ENCODE peak calls at places on chromosome 9, in six cellular contexts. One of them, this sample, is unnamed.

GRCh38 chr9:93138171-93138764 is 4.2 kb upstream of the NINJ1 start:
- DNase-seq in mesothelial cell of epicardium: no peak
- DNase-seq in cardiac muscle cell: no peak
- DNase-seq in thoracic aorta: no peak
- DNase-seq in MCF 10A: no peak
- DNase-seq in BE2C: no peak
- DNase-seq in this sample: no peak

GRCh38 chr9:125346351-125346750 is 84.7 kb downstream of the GAPVD1 start:
- DNase-seq in BE2C: no peak
- DNase-seq in cardiac muscle cell: no peak
- DNase-seq in thoracic aorta: no peak
- DNase-seq in MCF 10A: no peak
- DNase-seq in mesothelial cell of epicardium: no peak
- DNase-seq in this sample: no peak

GRCh38 chr9:124297553-124297905 is 39.8 kb downstream of the NEK6 start:
- DNase-seq in thoracic aorta: no peak
- DNase-seq in mesothelial cell of epicardium: peak
- DNase-seq in cardiac muscle cell: no peak
- DNase-seq in BE2C: no peak
- DNase-seq in MCF 10A: peak
- DNase-seq in this sample: no peak

GRCh38 chr9:135098400-135099105 is 11.1 kb downstream of the OLFM1 start:
- DNase-seq in mesothelial cell of epicardium: peak
- DNase-seq in cardiac muscle cell: peak
- DNase-seq in thoracic aorta: no peak
- DNase-seq in MCF 10A: peak
- DNase-seq in BE2C: no peak
- DNase-seq in this sample: peak

GRCh38 chr9:91864372-91864771 is 85.7 kb downstream of the ROR2 start:
- DNase-seq in cardiac muscle cell: peak
- DNase-seq in thoracic aorta: no peak
- DNase-seq in MCF 10A: no peak
- DNase-seq in mesothelial cell of epicardium: no peak
- DNase-seq in BE2C: no peak
- DNase-seq in this sample: no peak

GRCh38 chr9:134294228-134295071 is 31.8 kb upstream of the RXRA start:
- DNase-seq in BE2C: peak
- DNase-seq in cardiac muscle cell: no peak
- DNase-seq in mesothelial cell of epicardium: no peak
- DNase-seq in MCF 10A: no peak
- DNase-seq in thoracic aorta: no peak
- DNase-seq in this sample: no peak

GRCh38 chr9:128723352-128723865 is 518 bp downstream of the ZDHHC12 start:
- DNase-seq in BE2C: no peak
- DNase-seq in MCF 10A: no peak
- DNase-seq in cardiac muscle cell: no peak
- DNase-seq in thoracic aorta: no peak
- DNase-seq in mesothelial cell of epicardium: no peak
- DNase-seq in this sample: no peak

GRCh38 chr9:114002986-114003740 is 74.9 kb downstream of the AMBP start:
- DNase-seq in thoracic aorta: no peak
- DNase-seq in MCF 10A: no peak
- DNase-seq in mesothelial cell of epicardium: peak
- DNase-seq in cardiac muscle cell: no peak
- DNase-seq in BE2C: no peak
- DNase-seq in this sample: no peak

GRCh38 chr9:133647148-133647547 is 11.0 kb downstream of the DBH start:
- DNase-seq in BE2C: no peak
- DNase-seq in thoracic aorta: no peak
- DNase-seq in MCF 10A: no peak
- DNase-seq in mesothelial cell of epicardium: no peak
- DNase-seq in cardiac muscle cell: no peak
- DNase-seq in this sample: no peak

GRCh38 chr9:123346026-123346425 is 10.0 kb upstream of the CRB2 start:
- DNase-seq in thoracic aorta: no peak
- DNase-seq in BE2C: peak
- DNase-seq in MCF 10A: no peak
- DNase-seq in cardiac muscle cell: no peak
- DNase-seq in mesothelial cell of epicardium: no peak
- DNase-seq in this sample: no peak

GRCh38 chr9:2016411-2017208 is 1.5 kb downstream of the SMARCA2 start:
- DNase-seq in MCF 10A: peak
- DNase-seq in thoracic aorta: peak
- DNase-seq in cardiac muscle cell: peak
- DNase-seq in BE2C: peak
- DNase-seq in mesothelial cell of epicardium: peak
- DNase-seq in this sample: peak
- TF ChIP-seq CTCF in MCF 10A: no peak
- TF ChIP-seq CTCF in thoracic aorta: no peak
- TF ChIP-seq CTCF in cardiac muscle cell: no peak
- TF ChIP-seq CTCF in BE2C: no peak
- TF ChIP-seq CTCF in mesothelial cell of epicardium: no peak
- TF ChIP-seq CTCF in this sample: no peak

GRCh38 chr9:31908158-31908890 is 476.1 kb upstream of the ACO1 start:
- DNase-seq in BE2C: no peak
- DNase-seq in MCF 10A: peak
- DNase-seq in cardiac muscle cell: no peak
- DNase-seq in thoracic aorta: no peak
- DNase-seq in mesothelial cell of epicardium: no peak
- DNase-seq in this sample: no peak
- TF ChIP-seq CTCF in BE2C: no peak
- TF ChIP-seq CTCF in MCF 10A: no peak
- TF ChIP-seq CTCF in cardiac muscle cell: no peak
- TF ChIP-seq CTCF in thoracic aorta: no peak
- TF ChIP-seq CTCF in mesothelial cell of epicardium: no peak
- TF ChIP-seq CTCF in this sample: no peak

GRCh38 chr9:104780796-104781395 is 17.0 kb downstream of the NIPSNAP3B start:
- DNase-seq in thoracic aorta: no peak
- DNase-seq in mesothelial cell of epicardium: no peak
- DNase-seq in cardiac muscle cell: no peak
- DNase-seq in BE2C: no peak
- DNase-seq in MCF 10A: peak
- DNase-seq in this sample: no peak
- TF ChIP-seq CTCF in thoracic aorta: no peak
- TF ChIP-seq CTCF in mesothelial cell of epicardium: no peak
- TF ChIP-seq CTCF in cardiac muscle cell: peak
- TF ChIP-seq CTCF in BE2C: peak
- TF ChIP-seq CTCF in MCF 10A: peak
- TF ChIP-seq CTCF in this sample: peak

DNA sequence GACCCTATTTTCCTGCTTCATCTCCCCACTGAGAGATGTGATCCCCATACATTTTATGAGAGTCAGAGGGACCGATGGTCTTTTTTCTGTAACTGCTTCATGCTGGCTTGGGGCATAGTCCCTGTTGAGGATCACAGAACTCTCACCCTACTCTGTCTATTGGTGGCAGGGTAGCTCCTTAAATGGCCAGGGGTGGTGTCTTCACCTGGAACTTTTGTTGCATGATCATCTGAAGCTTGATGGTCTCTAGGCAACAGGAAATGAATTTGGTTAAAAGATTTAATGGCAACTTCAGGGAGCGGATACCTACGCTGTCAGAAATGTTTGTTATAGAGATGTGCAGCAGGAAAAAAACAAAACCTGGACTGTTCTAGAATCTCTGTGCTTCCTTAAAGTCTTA is 87.0 kb upstream of the GLIS3 start:
- DNase-seq in BE2C: no peak
- DNase-seq in thoracic aorta: no peak
- DNase-seq in MCF 10A: peak
- DNase-seq in cardiac muscle cell: no peak
- DNase-seq in mesothelial cell of epicardium: no peak
- DNase-seq in this sample: no peak
- TF ChIP-seq CTCF in BE2C: no peak
- TF ChIP-seq CTCF in thoracic aorta: no peak
- TF ChIP-seq CTCF in MCF 10A: no peak
- TF ChIP-seq CTCF in cardiac muscle cell: no peak
- TF ChIP-seq CTCF in mesothelial cell of epicardium: no peak
- TF ChIP-seq CTCF in this sample: no peak

GRCh38 chr9:109652112-109652511 is 127.9 kb upstream of the PALM2AKAP2 start:
- DNase-seq in cardiac muscle cell: no peak
- DNase-seq in BE2C: no peak
- DNase-seq in MCF 10A: peak
- DNase-seq in mesothelial cell of epicardium: no peak
- DNase-seq in thoracic aorta: no peak
- DNase-seq in this sample: no peak

GRCh38 chr9:109653470-109653869 is 126.5 kb upstream of the PALM2AKAP2 start:
- DNase-seq in mesothelial cell of epicardium: no peak
- DNase-seq in thoracic aorta: no peak
- DNase-seq in MCF 10A: no peak
- DNase-seq in cardiac muscle cell: no peak
- DNase-seq in BE2C: no peak
- DNase-seq in this sample: no peak

DNA sequence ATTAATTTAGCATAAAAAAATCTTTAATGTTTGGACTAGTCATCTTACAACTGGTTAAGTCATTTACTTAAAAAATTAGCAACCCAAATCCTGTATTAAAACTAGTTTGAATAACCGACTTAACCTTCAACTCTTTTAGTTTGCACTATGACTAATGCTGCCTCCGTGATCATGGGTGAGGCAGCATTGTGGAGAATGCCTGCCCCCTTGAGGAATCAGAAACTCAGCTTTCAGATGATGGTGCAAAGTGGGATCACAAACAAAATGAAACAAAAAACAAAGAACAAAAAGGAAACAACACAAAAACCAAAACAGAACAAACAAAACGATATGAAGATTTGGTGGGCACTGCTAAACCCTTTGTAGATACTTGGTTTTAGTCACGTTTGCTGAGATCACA is 127.0 kb upstream of the PALM2AKAP2 start:
- DNase-seq in MCF 10A: peak
- DNase-seq in thoracic aorta: no peak
- DNase-seq in mesothelial cell of epicardium: no peak
- DNase-seq in cardiac muscle cell: peak
- DNase-seq in BE2C: no peak
- DNase-seq in this sample: no peak
- TF ChIP-seq CTCF in MCF 10A: peak
- TF ChIP-seq CTCF in thoracic aorta: peak
- TF ChIP-seq CTCF in mesothelial cell of epicardium: no peak
- TF ChIP-seq CTCF in cardiac muscle cell: peak
- TF ChIP-seq CTCF in BE2C: no peak
- TF ChIP-seq CTCF in this sample: peak

DNA sequence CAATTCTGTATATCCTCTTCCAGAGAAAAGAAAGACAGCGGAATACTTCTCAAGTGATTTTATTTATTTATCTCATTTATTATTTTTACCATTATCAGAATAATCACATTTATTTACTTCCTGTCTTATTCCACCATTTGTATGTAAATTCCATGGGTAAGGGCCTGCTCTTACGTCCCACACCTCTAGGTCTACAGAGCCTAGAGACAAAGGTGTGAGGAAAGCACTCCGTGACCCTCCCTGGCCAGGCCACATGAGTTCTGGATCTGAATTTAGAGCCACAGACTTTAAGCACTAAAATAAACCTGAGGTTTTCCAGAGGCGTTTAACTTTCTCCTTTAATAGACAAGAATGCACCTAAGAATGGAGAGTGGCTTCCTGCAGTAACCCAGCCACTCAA is 85.3 kb upstream of the CTSV start:
- DNase-seq in thoracic aorta: no peak
- DNase-seq in BE2C: no peak
- DNase-seq in cardiac muscle cell: peak
- DNase-seq in mesothelial cell of epicardium: no peak
- DNase-seq in MCF 10A: no peak
- DNase-seq in this sample: no peak
- TF ChIP-seq CTCF in thoracic aorta: no peak
- TF ChIP-seq CTCF in BE2C: no peak
- TF ChIP-seq CTCF in cardiac muscle cell: no peak
- TF ChIP-seq CTCF in mesothelial cell of epicardium: no peak
- TF ChIP-seq CTCF in MCF 10A: no peak
- TF ChIP-seq CTCF in this sample: no peak

GRCh38 chr9:137211532-137211931 is 6.0 kb downstream of the NDOR1 start:
- DNase-seq in BE2C: no peak
- DNase-seq in MCF 10A: no peak
- DNase-seq in cardiac muscle cell: no peak
- DNase-seq in mesothelial cell of epicardium: no peak
- DNase-seq in thoracic aorta: no peak
- DNase-seq in this sample: no peak

GRCh38 chr9:137215196-137215986 is 6.6 kb downstream of the RNF208 start:
- DNase-seq in cardiac muscle cell: no peak
- DNase-seq in mesothelial cell of epicardium: no peak
- DNase-seq in thoracic aorta: no peak
- DNase-seq in BE2C: no peak
- DNase-seq in MCF 10A: no peak
- DNase-seq in this sample: no peak

GRCh38 chr9:137213160-137214060 is 7.9 kb downstream of the NDOR1 start:
- DNase-seq in BE2C: no peak
- DNase-seq in cardiac muscle cell: no peak
- DNase-seq in thoracic aorta: no peak
- DNase-seq in MCF 10A: no peak
- DNase-seq in mesothelial cell of epicardium: no peak
- DNase-seq in this sample: no peak

GRCh38 chr9:137214620-137215019 is 7.4 kb downstream of the RNF208 start:
- DNase-seq in MCF 10A: no peak
- DNase-seq in thoracic aorta: no peak
- DNase-seq in mesothelial cell of epicardium: no peak
- DNase-seq in cardiac muscle cell: no peak
- DNase-seq in BE2C: no peak
- DNase-seq in this sample: no peak

DNA sequence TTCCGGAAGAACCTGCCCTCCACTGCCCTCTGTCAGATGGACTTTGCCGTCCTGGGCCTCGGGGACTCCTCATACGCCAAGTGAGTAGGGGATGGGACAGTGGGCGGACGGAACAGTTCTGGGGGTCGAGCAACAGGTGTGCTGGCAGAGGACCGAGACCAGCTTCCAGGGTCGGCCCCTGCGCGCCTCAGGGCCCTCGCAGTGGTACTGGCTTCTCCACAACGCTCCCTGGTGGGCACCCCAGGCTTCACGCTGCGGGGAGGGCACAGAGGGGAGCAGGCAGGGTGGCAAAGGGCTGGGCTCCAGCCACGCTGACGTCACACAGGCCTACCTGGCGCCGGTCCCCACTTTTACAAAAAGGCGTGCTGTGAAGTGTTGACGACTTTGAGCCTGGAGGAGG is 7.0 kb downstream of the NDOR1 start:
- DNase-seq in BE2C: no peak
- DNase-seq in mesothelial cell of epicardium: no peak
- DNase-seq in thoracic aorta: no peak
- DNase-seq in MCF 10A: no peak
- DNase-seq in cardiac muscle cell: no peak
- DNase-seq in this sample: no peak
- TF ChIP-seq CTCF in BE2C: peak
- TF ChIP-seq CTCF in mesothelial cell of epicardium: no peak
- TF ChIP-seq CTCF in thoracic aorta: no peak
- TF ChIP-seq CTCF in MCF 10A: no peak
- TF ChIP-seq CTCF in cardiac muscle cell: no peak
- TF ChIP-seq CTCF in this sample: no peak

GRCh38 chr9:78296893-78297671 is at the start of gene PSAT1:
- DNase-seq in BE2C: peak
- DNase-seq in thoracic aorta: peak
- DNase-seq in cardiac muscle cell: peak
- DNase-seq in mesothelial cell of epicardium: peak
- DNase-seq in MCF 10A: peak
- DNase-seq in this sample: peak
- TF ChIP-seq CTCF in BE2C: no peak
- TF ChIP-seq CTCF in thoracic aorta: no peak
- TF ChIP-seq CTCF in cardiac muscle cell: no peak
- TF ChIP-seq CTCF in mesothelial cell of epicardium: no peak
- TF ChIP-seq CTCF in MCF 10A: no peak
- TF ChIP-seq CTCF in this sample: peak

DNA sequence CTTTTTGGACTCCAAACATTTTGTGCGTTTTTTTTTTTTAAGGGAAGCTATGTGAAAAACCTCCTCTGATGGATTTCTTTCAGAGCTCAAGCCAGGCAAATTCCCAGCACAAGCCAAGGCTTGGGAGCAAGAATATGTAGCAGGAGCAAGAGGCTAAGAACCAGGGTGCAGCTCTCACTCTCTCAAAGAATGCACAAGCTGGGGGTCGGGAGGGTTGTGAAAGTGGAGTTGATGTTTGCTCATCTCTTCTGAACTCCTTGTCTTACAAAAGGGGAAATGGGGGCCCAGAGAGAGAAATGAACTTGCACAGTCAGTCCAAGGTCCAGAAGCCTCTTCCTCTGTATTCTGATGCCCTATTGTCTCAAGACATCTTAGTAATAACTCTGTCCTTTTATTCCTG is 7.7 kb upstream of the TRAF1 start:
- DNase-seq in thoracic aorta: no peak
- DNase-seq in MCF 10A: no peak
- DNase-seq in cardiac muscle cell: no peak
- DNase-seq in BE2C: no peak
- DNase-seq in mesothelial cell of epicardium: no peak
- DNase-seq in this sample: no peak
- TF ChIP-seq CTCF in thoracic aorta: no peak
- TF ChIP-seq CTCF in MCF 10A: no peak
- TF ChIP-seq CTCF in cardiac muscle cell: no peak
- TF ChIP-seq CTCF in BE2C: no peak
- TF ChIP-seq CTCF in mesothelial cell of epicardium: no peak
- TF ChIP-seq CTCF in this sample: no peak